ENCODE peak calls at places on chromosomes 1 and 21, in nine cellular contexts. One of them, this sample, is unnamed.
A peak's percentile ranks its signal among the peaks of the same experiment; 100 is the strongest.

GRCh38 chr21:32096411-32096810 is 182.4 kb downstream of the MIS18A start:
- DNase-seq in T-cell: no peak
- DNase-seq in activated CD4-positive, alpha-beta T cell treated with anti-CD3 and anti-CD28 coated beads for 24 hours: no peak
- DNase-seq in GM19239: no peak
- DNase-seq in stimulated activated CD4-positive, alpha-beta T cell treated with anti-CD3 and anti-CD28 coated beads, Interleukin-1b, Interleukin-23, amount 100 ng/mL, for 24 hours: no peak
- DNase-seq in right cardiac atrium: peak; percentile 72
- DNase-seq in astrocyte of the cerebellum: no peak
- DNase-seq in endothelial cell: peak; percentile 42
- DNase-seq in kidney tubule cell: peak; percentile 10
- DNase-seq in this sample: peak; percentile 26

GRCh38 chr1:210850556-210850955 is 283.4 kb downstream of the KCNH1 start:
- DNase-seq in T-cell: no peak
- DNase-seq in activated CD4-positive, alpha-beta T cell treated with anti-CD3 and anti-CD28 coated beads for 24 hours: no peak
- DNase-seq in GM19239: no peak
- DNase-seq in stimulated activated CD4-positive, alpha-beta T cell treated with anti-CD3 and anti-CD28 coated beads, Interleukin-1b, Interleukin-23, amount 100 ng/mL, for 24 hours: no peak
- DNase-seq in right cardiac atrium: no peak
- DNase-seq in astrocyte of the cerebellum: no peak
- DNase-seq in endothelial cell: no peak
- DNase-seq in kidney tubule cell: no peak
- DNase-seq in this sample: no peak

GRCh38 chr1:207890136-207890738 is 20.7 kb downstream of the CD34 start:
- DNase-seq in T-cell: no peak
- DNase-seq in activated CD4-positive, alpha-beta T cell treated with anti-CD3 and anti-CD28 coated beads for 24 hours: no peak
- DNase-seq in GM19239: no peak
- DNase-seq in stimulated activated CD4-positive, alpha-beta T cell treated with anti-CD3 and anti-CD28 coated beads, Interleukin-1b, Interleukin-23, amount 100 ng/mL, for 24 hours: no peak
- DNase-seq in right cardiac atrium: peak; percentile 89
- DNase-seq in astrocyte of the cerebellum: peak; percentile 82
- DNase-seq in endothelial cell: peak; percentile 57
- DNase-seq in kidney tubule cell: peak; percentile 88
- DNase-seq in this sample: no peak

GRCh38 chr1:183794084-183794483 is 10.8 kb upstream of the RGL1 start:
- DNase-seq in T-cell: no peak
- DNase-seq in activated CD4-positive, alpha-beta T cell treated with anti-CD3 and anti-CD28 coated beads for 24 hours: no peak
- DNase-seq in GM19239: no peak
- DNase-seq in stimulated activated CD4-positive, alpha-beta T cell treated with anti-CD3 and anti-CD28 coated beads, Interleukin-1b, Interleukin-23, amount 100 ng/mL, for 24 hours: no peak
- DNase-seq in right cardiac atrium: no peak
- DNase-seq in astrocyte of the cerebellum: no peak
- DNase-seq in endothelial cell: no peak
- DNase-seq in kidney tubule cell: no peak
- DNase-seq in this sample: no peak

GRCh38 chr21:41751621-41752020 is 15.2 kb downstream of the RIPK4 start:
- DNase-seq in T-cell: no peak
- DNase-seq in activated CD4-positive, alpha-beta T cell treated with anti-CD3 and anti-CD28 coated beads for 24 hours: no peak
- DNase-seq in GM19239: no peak
- DNase-seq in stimulated activated CD4-positive, alpha-beta T cell treated with anti-CD3 and anti-CD28 coated beads, Interleukin-1b, Interleukin-23, amount 100 ng/mL, for 24 hours: no peak
- DNase-seq in right cardiac atrium: no peak
- DNase-seq in astrocyte of the cerebellum: no peak
- DNase-seq in endothelial cell: no peak
- DNase-seq in kidney tubule cell: peak; percentile 8
- DNase-seq in this sample: no peak

GRCh38 chr1:227729881-227730629 is 5.0 kb downstream of the JMJD4 start:
- DNase-seq in T-cell: peak; percentile 17
- DNase-seq in activated CD4-positive, alpha-beta T cell treated with anti-CD3 and anti-CD28 coated beads for 24 hours: no peak
- DNase-seq in GM19239: no peak
- DNase-seq in stimulated activated CD4-positive, alpha-beta T cell treated with anti-CD3 and anti-CD28 coated beads, Interleukin-1b, Interleukin-23, amount 100 ng/mL, for 24 hours: no peak
- DNase-seq in right cardiac atrium: peak; percentile 79
- DNase-seq in astrocyte of the cerebellum: peak; percentile 24
- DNase-seq in endothelial cell: peak; percentile 68
- DNase-seq in kidney tubule cell: peak; percentile 74
- DNase-seq in this sample: peak; percentile 31

GRCh38 chr1:89758127-89758526 is 62.7 kb upstream of the LRRC8D start:
- DNase-seq in T-cell: no peak
- DNase-seq in activated CD4-positive, alpha-beta T cell treated with anti-CD3 and anti-CD28 coated beads for 24 hours: no peak
- DNase-seq in GM19239: no peak
- DNase-seq in stimulated activated CD4-positive, alpha-beta T cell treated with anti-CD3 and anti-CD28 coated beads, Interleukin-1b, Interleukin-23, amount 100 ng/mL, for 24 hours: no peak
- DNase-seq in right cardiac atrium: no peak
- DNase-seq in astrocyte of the cerebellum: no peak
- DNase-seq in endothelial cell: no peak
- DNase-seq in kidney tubule cell: no peak
- DNase-seq in this sample: no peak

GRCh38 chr1:41633764-41634163 is 149.3 kb upstream of the EDN2 start:
- DNase-seq in T-cell: no peak
- DNase-seq in activated CD4-positive, alpha-beta T cell treated with anti-CD3 and anti-CD28 coated beads for 24 hours: no peak
- DNase-seq in GM19239: no peak
- DNase-seq in stimulated activated CD4-positive, alpha-beta T cell treated with anti-CD3 and anti-CD28 coated beads, Interleukin-1b, Interleukin-23, amount 100 ng/mL, for 24 hours: no peak
- DNase-seq in right cardiac atrium: no peak
- DNase-seq in astrocyte of the cerebellum: no peak
- DNase-seq in endothelial cell: no peak
- DNase-seq in kidney tubule cell: no peak
- DNase-seq in this sample: no peak

GRCh38 chr1:178639326-178639725 is 85.7 kb upstream of the RALGPS2 start:
- DNase-seq in T-cell: no peak
- DNase-seq in activated CD4-positive, alpha-beta T cell treated with anti-CD3 and anti-CD28 coated beads for 24 hours: no peak
- DNase-seq in GM19239: no peak
- DNase-seq in stimulated activated CD4-positive, alpha-beta T cell treated with anti-CD3 and anti-CD28 coated beads, Interleukin-1b, Interleukin-23, amount 100 ng/mL, for 24 hours: no peak
- DNase-seq in right cardiac atrium: no peak
- DNase-seq in astrocyte of the cerebellum: no peak
- DNase-seq in endothelial cell: no peak
- DNase-seq in kidney tubule cell: no peak
- DNase-seq in this sample: no peak

GRCh38 chr1:206674745-206675175 is 9.9 kb upstream of the MAPKAPK2 start:
- DNase-seq in T-cell: no peak
- DNase-seq in activated CD4-positive, alpha-beta T cell treated with anti-CD3 and anti-CD28 coated beads for 24 hours: no peak
- DNase-seq in GM19239: no peak
- DNase-seq in stimulated activated CD4-positive, alpha-beta T cell treated with anti-CD3 and anti-CD28 coated beads, Interleukin-1b, Interleukin-23, amount 100 ng/mL, for 24 hours: no peak
- DNase-seq in right cardiac atrium: peak; percentile 67
- DNase-seq in astrocyte of the cerebellum: peak; percentile 99
- DNase-seq in endothelial cell: no peak
- DNase-seq in kidney tubule cell: peak; percentile 95
- DNase-seq in this sample: no peak

GRCh38 chr1:37919277-37919676 is 27.6 kb downstream of the INPP5B start:
- DNase-seq in T-cell: no peak
- DNase-seq in activated CD4-positive, alpha-beta T cell treated with anti-CD3 and anti-CD28 coated beads for 24 hours: no peak
- DNase-seq in GM19239: no peak
- DNase-seq in stimulated activated CD4-positive, alpha-beta T cell treated with anti-CD3 and anti-CD28 coated beads, Interleukin-1b, Interleukin-23, amount 100 ng/mL, for 24 hours: no peak
- DNase-seq in right cardiac atrium: no peak
- DNase-seq in astrocyte of the cerebellum: no peak
- DNase-seq in endothelial cell: no peak
- DNase-seq in kidney tubule cell: peak; percentile 33
- DNase-seq in this sample: no peak

GRCh38 chr1:198798923-198799386 is 160.1 kb downstream of the PTPRC start:
- DNase-seq in T-cell: no peak
- DNase-seq in activated CD4-positive, alpha-beta T cell treated with anti-CD3 and anti-CD28 coated beads for 24 hours: no peak
- DNase-seq in GM19239: no peak
- DNase-seq in stimulated activated CD4-positive, alpha-beta T cell treated with anti-CD3 and anti-CD28 coated beads, Interleukin-1b, Interleukin-23, amount 100 ng/mL, for 24 hours: no peak
- DNase-seq in right cardiac atrium: no peak
- DNase-seq in astrocyte of the cerebellum: no peak
- DNase-seq in endothelial cell: no peak
- DNase-seq in kidney tubule cell: no peak
- DNase-seq in this sample: no peak

GRCh38 chr1:6412896-6413295 is 6.8 kb downstream of the HES2 start:
- DNase-seq in T-cell: no peak
- DNase-seq in activated CD4-positive, alpha-beta T cell treated with anti-CD3 and anti-CD28 coated beads for 24 hours: no peak
- DNase-seq in GM19239: no peak
- DNase-seq in stimulated activated CD4-positive, alpha-beta T cell treated with anti-CD3 and anti-CD28 coated beads, Interleukin-1b, Interleukin-23, amount 100 ng/mL, for 24 hours: no peak
- DNase-seq in right cardiac atrium: no peak
- DNase-seq in astrocyte of the cerebellum: no peak
- DNase-seq in endothelial cell: no peak
- DNase-seq in kidney tubule cell: no peak
- DNase-seq in this sample: no peak

GRCh38 chr21:17650301-17650700 is 37.6 kb upstream of the BTG3 start:
- DNase-seq in T-cell: no peak
- DNase-seq in activated CD4-positive, alpha-beta T cell treated with anti-CD3 and anti-CD28 coated beads for 24 hours: no peak
- DNase-seq in GM19239: no peak
- DNase-seq in stimulated activated CD4-positive, alpha-beta T cell treated with anti-CD3 and anti-CD28 coated beads, Interleukin-1b, Interleukin-23, amount 100 ng/mL, for 24 hours: no peak
- DNase-seq in right cardiac atrium: no peak
- DNase-seq in astrocyte of the cerebellum: no peak
- DNase-seq in endothelial cell: no peak
- DNase-seq in kidney tubule cell: no peak
- DNase-seq in this sample: no peak